ENCODE peak calls at places on chromosomes 5 and 9, in eight cellular contexts. C is NCI-H510A treated with DMSO at 0.1 percent for 48 hours, M is SK-MEL-5, N is GM03348, O is erythroblast, B is heart right ventricle, Y is cardiac muscle cell, I is cardiac fibroblast. T is an unnamed sample.

GRCh38 chr9:20504930-20505329 is 117.4 kb downstream of the MLLT3 start:
- DNase-seq in C (no peak), M (no peak), N (no peak), O (no peak), B (no peak), Y (no peak), I (no peak), T (no peak)

GRCh38 chr5:19555436-19555835 is 432.6 kb downstream of the CDH18 start:
- DNase-seq in C (no peak), M (no peak), N (no peak), O (no peak), B (no peak), Y (no peak), I (no peak), T (no peak)

GRCh38 chr5:156223547-156223946 is 103.4 kb upstream of the SGCD start:
- DNase-seq in C (no peak), M (no peak), N (no peak), O (no peak), B (no peak), Y (no peak), I (no peak), T (no peak)

GRCh38 chr5:159041754-159042153 is 58.0 kb downstream of the EBF1 start:
- DNase-seq in C (no peak), M (no peak), N (peak; percentile 8), O (no peak), B (no peak), Y (peak; percentile 27), I (no peak), T (no peak)

GRCh38 chr9:70470050-70471015 is 55.9 kb upstream of the KLF9 start:
- DNase-seq in C (no peak), M (no peak), N (peak; percentile 31), O (peak; percentile 32), B (peak; percentile 78), Y (peak; percentile 50), I (peak; percentile 76), T (no peak)

GRCh38 chr9:79193001-79193400 is 378.8 kb upstream of the TLE4 start:
- DNase-seq in C (no peak), M (no peak), N (peak; percentile 53), O (no peak), B (no peak), Y (peak; percentile 71), I (peak; percentile 54), T (no peak)

GRCh38 chr9:127991017-127991756 is 10.4 kb upstream of the EEIG1 start:
- DNase-seq in C (peak; percentile 45), M (no peak), N (no peak), O (no peak), B (peak; percentile 34), Y (no peak), I (no peak), T (no peak)

GRCh38 chr9:5375790-5376477 is 36.3 kb upstream of the RLN1 start:
- DNase-seq in C (no peak), M (no peak), N (no peak), O (no peak), B (no peak), Y (no peak), I (peak; percentile 11), T (no peak)

GRCh38 chr9:20022410-20022809 is 233.6 kb upstream of the SLC24A2 start:
- DNase-seq in C (no peak), M (no peak), N (no peak), O (no peak), B (no peak), Y (peak; percentile 23), I (peak; percentile 13), T (no peak)